ENCODE peak calls at places on chromosome 22, in nine cellular contexts. G, B, E, K, J, H, M, A and O are unnamed samples.

GRCh38 chr22:50208939-50209892 is 8.4 kb downstream of the SELENOO start:
- DNase-seq in G (no peak), B (peak; percentile 15), E (no peak), K (no peak), J (no peak), H (no peak), M (no peak), A (no peak), O (no peak)

GRCh38 chr22:49298834-49299750 is 528.6 kb downstream of the BRD1 start:
- DNase-seq in G (no peak), B (no peak), E (no peak), K (no peak), J (no peak), H (peak; percentile 11), M (no peak), A (no peak), O (no peak)

GRCh38 chr22:27194096-27194748 is 536.8 kb downstream of the MIAT start:
- DNase-seq in G (no peak), B (no peak), E (no peak), K (no peak), J (peak; percentile 81), H (no peak), M (no peak), A (no peak), O (no peak)

GRCh38 chr22:32823024-32823730 is 21.7 kb downstream of the TIMP3 start:
- DNase-seq in G (peak; percentile 52), B (peak; percentile 51), E (no peak), K (no peak), J (peak; percentile 47), H (no peak), M (no peak), A (peak; percentile 92), O (no peak)

GRCh38 chr22:31020334-31020733 is 51.3 kb downstream of the TUG1 start:
- DNase-seq in G (no peak), B (no peak), E (no peak), K (no peak), J (no peak), H (no peak), M (no peak), A (peak; percentile 48), O (no peak)

GRCh38 chr22:38214248-38215056 is 12.7 kb downstream of the MAFF start:
- DNase-seq in G (no peak), B (peak; percentile 61), E (no peak), K (peak; percentile 83), J (no peak), H (peak; percentile 55), M (no peak), A (peak; percentile 95), O (no peak)

GRCh38 chr22:17241571-17242310 is 22.5 kb upstream of the ADA2 start:
- DNase-seq in G (no peak), B (no peak), E (no peak), K (no peak), J (no peak), H (no peak), M (no peak), A (no peak), O (no peak)

GRCh38 chr22:30044369-30044768 is 35.9 kb upstream of the HORMAD2 start:
- DNase-seq in G (peak; percentile 97), B (peak; percentile 87), E (peak; percentile 35), K (no peak), J (peak; percentile 96), H (no peak), M (no peak), A (peak; percentile 16), O (peak; percentile 72)

GRCh38 chr22:23395476-23396361 is 184.4 kb downstream of the IGLL1 start:
- DNase-seq in G (no peak), B (no peak), E (no peak), K (no peak), J (no peak), H (no peak), M (no peak), A (no peak), O (no peak)

GRCh38 chr22:46906326-46907045 is 144.0 kb downstream of the TBC1D22A start:
- DNase-seq in G (no peak), B (no peak), E (no peak), K (no peak), J (no peak), H (no peak), M (no peak), A (peak; percentile 36), O (no peak)

DNA sequence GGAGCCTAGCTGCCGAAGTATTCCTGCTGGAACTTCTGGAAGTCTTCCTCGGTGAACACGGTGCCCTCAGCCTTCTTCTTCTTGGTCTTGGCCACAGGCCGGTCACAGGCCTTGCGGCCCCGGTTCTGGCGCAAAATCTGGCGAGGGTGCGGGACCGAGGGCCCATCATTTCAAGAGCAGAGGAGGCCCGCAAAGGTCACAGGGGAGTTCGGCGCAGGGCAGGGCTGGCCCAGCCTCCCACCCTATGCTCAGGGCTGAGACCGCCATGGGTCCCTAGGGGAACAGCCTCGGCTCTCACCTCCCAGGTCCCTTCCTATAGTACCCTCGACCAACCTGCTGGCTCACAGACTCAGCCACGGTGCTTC is 3.1 kb downstream of the RPS19BP1 start:
- DNase-seq in G (no peak), B (no peak), E (no peak), K (no peak), J (no peak), H (no peak), M (no peak), A (no peak), O (no peak)
- TF ChIP-seq CTCF in G (no peak), B (no peak), E (no peak), K (no peak), J (no peak), H (no peak), M (no peak), A (peak; percentile 4), O (no peak)

DNA sequence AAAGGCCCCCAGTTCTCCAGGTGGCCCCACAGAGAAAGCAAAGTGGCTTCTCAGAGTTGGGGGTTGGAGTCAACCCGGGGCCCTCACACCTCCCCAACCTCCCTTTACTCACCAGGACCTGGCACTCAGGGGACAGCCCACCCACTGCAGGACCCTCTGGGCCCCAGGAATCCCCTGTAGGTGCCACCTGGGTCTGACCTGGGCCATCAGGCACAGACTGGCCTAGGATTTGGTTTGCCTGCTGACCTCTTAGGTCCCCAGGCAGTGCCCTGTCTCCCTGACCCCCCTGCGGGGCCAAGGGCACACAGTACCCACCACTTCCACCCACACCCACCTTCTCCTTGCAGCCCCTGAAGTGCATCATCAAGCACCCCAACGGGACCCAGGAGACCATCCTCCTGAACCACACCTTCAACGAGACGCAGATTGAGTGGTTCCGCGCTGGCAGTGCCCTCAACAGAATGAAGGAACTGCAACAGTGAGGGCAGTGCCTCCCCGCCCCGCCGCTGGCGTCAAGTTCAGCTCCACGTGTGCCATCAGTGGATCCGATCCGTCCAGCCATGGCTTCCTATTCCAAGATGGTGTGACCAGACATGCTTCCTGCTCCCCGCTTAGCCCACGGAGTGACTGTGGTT is 16.0 kb downstream of the POLR3H start:
- DNase-seq in G (no peak), B (no peak), E (no peak), K (no peak), J (no peak), H (no peak), M (no peak), A (no peak), O (no peak)
- H3K4me3 ChIP-seq in G (no peak overlapping the region), B (no peak overlapping the region), E (no peak overlapping the region), K (no peak overlapping the region), J (no peak overlapping the region), H (no peak overlapping the region), M (no peak overlapping the region), A (no peak overlapping the region), O (no peak overlapping the region)

GRCh38 chr22:45240137-45240809 is 421 bp downstream of the KIAA0930 start:
- DNase-seq in G (no peak), B (no peak), E (no peak), K (peak; percentile 57), J (no peak), H (no peak), M (no peak), A (peak; percentile 71), O (no peak)

GRCh38 chr22:45239378-45240136 is 1.1 kb downstream of the KIAA0930 start:
- DNase-seq in G (no peak), B (no peak), E (no peak), K (no peak), J (no peak), H (no peak), M (no peak), A (no peak), O (no peak)

GRCh38 chr22:45246060-45246985 is 5.6 kb upstream of the KIAA0930 start:
- DNase-seq in G (peak; percentile 96), B (peak; percentile 95), E (peak; percentile 94), K (no peak), J (peak; percentile 62), H (no peak), M (no peak), A (peak; percentile 70), O (peak; percentile 97)

GRCh38 chr22:45240810-45241631 is at the start of gene KIAA0930:
- DNase-seq in G (peak; percentile 61), B (peak; percentile 83), E (no peak), K (peak; percentile 77), J (peak; percentile 39), H (peak; percentile 75), M (peak; percentile 65), A (peak; percentile 96), O (no peak)

DNA sequence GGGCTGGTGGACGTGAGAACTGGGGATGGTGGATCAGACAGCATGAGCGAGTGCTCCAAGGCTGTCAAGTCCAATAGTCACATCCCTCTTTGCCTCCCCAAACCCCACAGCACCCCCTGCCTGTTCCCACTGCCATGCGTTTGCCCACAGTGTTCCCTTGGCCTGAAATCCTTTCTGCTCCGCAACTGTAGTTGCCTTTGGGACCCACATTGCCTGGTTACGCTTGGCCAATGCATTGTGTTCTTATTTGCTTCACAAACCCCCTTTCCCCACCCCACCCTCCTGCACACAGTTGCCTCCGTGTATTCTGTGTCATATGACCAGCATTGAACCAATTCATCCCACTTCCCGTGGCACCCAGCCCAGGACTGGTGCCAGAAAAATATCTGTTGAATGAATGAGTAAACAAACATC is 2.1 kb upstream of the KIAA0930 start:
- DNase-seq in G (peak; percentile 28), B (peak; percentile 88), E (no peak), K (no peak), J (no peak), H (no peak), M (no peak), A (no peak), O (no peak)
- TF ChIP-seq CTCF in G (peak; percentile 25), B (no peak), E (no peak), K (peak; percentile 11), J (no peak), H (no peak), M (peak; percentile 21), A (peak; percentile 45), O (no peak)

GRCh38 chr22:20183823-20184222 is 33.0 kb upstream of the CCDC188 start:
- DNase-seq in G (no peak), B (no peak), E (no peak), K (no peak), J (no peak), H (no peak), M (no peak), A (no peak), O (no peak)

GRCh38 chr22:20181194-20181931 is 30.5 kb upstream of the CCDC188 start:
- DNase-seq in G (no peak), B (no peak), E (no peak), K (no peak), J (no peak), H (no peak), M (no peak), A (no peak), O (no peak)

GRCh38 chr22:20183101-20183500 is 32.2 kb upstream of the CCDC188 start:
- DNase-seq in G (no peak), B (no peak), E (no peak), K (no peak), J (no peak), H (no peak), M (no peak), A (no peak), O (no peak)

GRCh38 chr22:20180640-20181039 is 29.8 kb upstream of the CCDC188 start:
- DNase-seq in G (no peak), B (no peak), E (no peak), K (no peak), J (no peak), H (no peak), M (no peak), A (no peak), O (no peak)

GRCh38 chr22:20182378-20182777 is 31.5 kb upstream of the CCDC188 start:
- DNase-seq in G (no peak), B (no peak), E (no peak), K (no peak), J (no peak), H (no peak), M (no peak), A (no peak), O (no peak)
- H3K4me3 ChIP-seq in G (no peak overlapping the region), B (no peak overlapping the region), E (no peak overlapping the region), K (no peak overlapping the region), J (no peak overlapping the region), H (no peak overlapping the region), M (no peak overlapping the region), A (no peak overlapping the region), O (no peak overlapping the region)